ENCODE peak calls at places on chromosomes 12 and 14, in nine cellular contexts. One of them, this sample, is unnamed.
A peak's percentile ranks its signal among the peaks of the same experiment; 100 is the strongest.

GRCh38 chr12:65634626-65635331 is 189.5 kb upstream of the HMGA2 start:
- DNase-seq in stomach: no peak
- DNase-seq in sigmoid colon: no peak
- DNase-seq in prostate gland: no peak
- DNase-seq in transverse colon: no peak
- DNase-seq in suprapubic skin: no peak
- DNase-seq in upper lobe of left lung: no peak
- DNase-seq in GM12878: no peak
- DNase-seq in breast epithelium: no peak
- DNase-seq in this sample: no peak

GRCh38 chr12:99110212-99110611 is 465.1 kb downstream of the APAF1 start:
- DNase-seq in stomach: no peak
- DNase-seq in sigmoid colon: no peak
- DNase-seq in prostate gland: no peak
- DNase-seq in transverse colon: no peak
- DNase-seq in suprapubic skin: no peak
- DNase-seq in upper lobe of left lung: no peak
- DNase-seq in GM12878: no peak
- DNase-seq in breast epithelium: no peak
- DNase-seq in this sample: no peak

GRCh38 chr14:54177861-54178591 is 218.8 kb upstream of the CDKN3 start:
- DNase-seq in stomach: no peak
- DNase-seq in sigmoid colon: no peak
- DNase-seq in prostate gland: no peak
- DNase-seq in transverse colon: no peak
- DNase-seq in suprapubic skin: no peak
- DNase-seq in upper lobe of left lung: no peak
- DNase-seq in GM12878: no peak
- DNase-seq in breast epithelium: no peak
- DNase-seq in this sample: no peak

GRCh38 chr12:112539221-112539620 is 120.5 kb downstream of the PTPN11 start:
- DNase-seq in stomach: no peak
- DNase-seq in sigmoid colon: no peak
- DNase-seq in prostate gland: no peak
- DNase-seq in transverse colon: no peak
- DNase-seq in suprapubic skin: no peak
- DNase-seq in upper lobe of left lung: no peak
- DNase-seq in GM12878: no peak
- DNase-seq in breast epithelium: no peak
- DNase-seq in this sample: no peak

GRCh38 chr14:36504805-36505192 is 15.2 kb downstream of the NKX2-1 start:
- DNase-seq in stomach: no peak
- DNase-seq in sigmoid colon: no peak
- DNase-seq in prostate gland: no peak
- DNase-seq in transverse colon: no peak
- DNase-seq in suprapubic skin: no peak
- DNase-seq in upper lobe of left lung: no peak
- DNase-seq in GM12878: no peak
- DNase-seq in breast epithelium: no peak
- DNase-seq in this sample: no peak

GRCh38 chr12:128807161-128807724 is 16.5 kb downstream of the SLC15A4 start:
- DNase-seq in stomach: no peak
- DNase-seq in sigmoid colon: peak; percentile 48
- DNase-seq in prostate gland: no peak
- DNase-seq in transverse colon: no peak
- DNase-seq in suprapubic skin: peak; percentile 48
- DNase-seq in upper lobe of left lung: no peak
- DNase-seq in GM12878: no peak
- DNase-seq in breast epithelium: peak; percentile 25
- DNase-seq in this sample: no peak

GRCh38 chr14:96502621-96503251 is 554 bp downstream of the PAPOLA start:
- DNase-seq in stomach: peak; percentile 59
- DNase-seq in sigmoid colon: peak; percentile 74
- DNase-seq in prostate gland: peak; percentile 38
- DNase-seq in transverse colon: peak; percentile 58
- DNase-seq in suprapubic skin: peak; percentile 82
- DNase-seq in upper lobe of left lung: peak; percentile 73
- DNase-seq in GM12878: no peak
- DNase-seq in breast epithelium: peak; percentile 55
- DNase-seq in this sample: no peak

GRCh38 chr14:50318031-50318626 is 6.0 kb downstream of the DMAC2L start:
- DNase-seq in stomach: no peak
- DNase-seq in sigmoid colon: no peak
- DNase-seq in prostate gland: no peak
- DNase-seq in transverse colon: no peak
- DNase-seq in suprapubic skin: no peak
- DNase-seq in upper lobe of left lung: no peak
- DNase-seq in GM12878: no peak
- DNase-seq in breast epithelium: no peak
- DNase-seq in this sample: no peak

GRCh38 chr14:97298331-97298730 is 501.1 kb downstream of the VRK1 start:
- DNase-seq in stomach: no peak
- DNase-seq in sigmoid colon: no peak
- DNase-seq in prostate gland: no peak
- DNase-seq in transverse colon: no peak
- DNase-seq in suprapubic skin: no peak
- DNase-seq in upper lobe of left lung: no peak
- DNase-seq in GM12878: no peak
- DNase-seq in breast epithelium: no peak
- DNase-seq in this sample: no peak

GRCh38 chr14:62206456-62206855 is 444.2 kb downstream of the SNAPC1 start:
- DNase-seq in stomach: no peak
- DNase-seq in sigmoid colon: no peak
- DNase-seq in prostate gland: no peak
- DNase-seq in transverse colon: no peak
- DNase-seq in suprapubic skin: no peak
- DNase-seq in upper lobe of left lung: no peak
- DNase-seq in GM12878: no peak
- DNase-seq in breast epithelium: no peak
- DNase-seq in this sample: no peak

GRCh38 chr14:68285421-68286179 is 466.0 kb downstream of the RAD51B start:
- DNase-seq in stomach: no peak
- DNase-seq in sigmoid colon: no peak
- DNase-seq in prostate gland: no peak
- DNase-seq in transverse colon: peak; percentile 23
- DNase-seq in suprapubic skin: no peak
- DNase-seq in upper lobe of left lung: peak; percentile 31
- DNase-seq in GM12878: peak; percentile 91
- DNase-seq in breast epithelium: no peak
- DNase-seq in this sample: no peak
- TF ChIP-seq POLR2A in stomach: no peak
- TF ChIP-seq POLR2A in sigmoid colon: no peak
- TF ChIP-seq POLR2A in prostate gland: no peak
- TF ChIP-seq POLR2A in transverse colon: no peak
- TF ChIP-seq POLR2A in suprapubic skin: no peak
- TF ChIP-seq POLR2A in upper lobe of left lung: no peak
- TF ChIP-seq POLR2A in GM12878: peak; percentile 56
- TF ChIP-seq POLR2A in breast epithelium: no peak
- TF ChIP-seq POLR2A in this sample: no peak

GRCh38 chr12:75508159-75508558 is 3.2 kb downstream of the KRR1 start:
- DNase-seq in stomach: no peak
- DNase-seq in sigmoid colon: no peak
- DNase-seq in prostate gland: no peak
- DNase-seq in transverse colon: no peak
- DNase-seq in suprapubic skin: no peak
- DNase-seq in upper lobe of left lung: no peak
- DNase-seq in GM12878: no peak
- DNase-seq in breast epithelium: no peak
- DNase-seq in this sample: no peak

GRCh38 chr12:75503459-75503858 is 8.0 kb downstream of the KRR1 start:
- DNase-seq in stomach: no peak
- DNase-seq in sigmoid colon: no peak
- DNase-seq in prostate gland: no peak
- DNase-seq in transverse colon: no peak
- DNase-seq in suprapubic skin: no peak
- DNase-seq in upper lobe of left lung: no peak
- DNase-seq in GM12878: no peak
- DNase-seq in breast epithelium: no peak
- DNase-seq in this sample: no peak

GRCh38 chr12:75503866-75504265 is 7.5 kb downstream of the KRR1 start:
- DNase-seq in stomach: no peak
- DNase-seq in sigmoid colon: no peak
- DNase-seq in prostate gland: no peak
- DNase-seq in transverse colon: no peak
- DNase-seq in suprapubic skin: no peak
- DNase-seq in upper lobe of left lung: no peak
- DNase-seq in GM12878: no peak
- DNase-seq in breast epithelium: no peak
- DNase-seq in this sample: no peak

GRCh38 chr12:75509621-75510020 is 1.8 kb downstream of the KRR1 start:
- DNase-seq in stomach: no peak
- DNase-seq in sigmoid colon: no peak
- DNase-seq in prostate gland: no peak
- DNase-seq in transverse colon: no peak
- DNase-seq in suprapubic skin: no peak
- DNase-seq in upper lobe of left lung: no peak
- DNase-seq in GM12878: no peak
- DNase-seq in breast epithelium: no peak
- DNase-seq in this sample: no peak

GRCh38 chr12:75505706-75506312 is 5.6 kb downstream of the KRR1 start:
- DNase-seq in stomach: no peak
- DNase-seq in sigmoid colon: no peak
- DNase-seq in prostate gland: no peak
- DNase-seq in transverse colon: no peak
- DNase-seq in suprapubic skin: no peak
- DNase-seq in upper lobe of left lung: no peak
- DNase-seq in GM12878: no peak
- DNase-seq in breast epithelium: no peak
- DNase-seq in this sample: no peak
- TF ChIP-seq POLR2AphosphoS5 in stomach: no peak
- TF ChIP-seq POLR2AphosphoS5 in sigmoid colon: no peak
- TF ChIP-seq POLR2AphosphoS5 in prostate gland: no peak
- TF ChIP-seq POLR2AphosphoS5 in transverse colon: no peak
- TF ChIP-seq POLR2AphosphoS5 in suprapubic skin: no peak
- TF ChIP-seq POLR2AphosphoS5 in upper lobe of left lung: no peak
- TF ChIP-seq POLR2AphosphoS5 in GM12878: no peak
- TF ChIP-seq POLR2AphosphoS5 in breast epithelium: no peak
- TF ChIP-seq POLR2AphosphoS5 in this sample: no peak

GRCh38 chr12:9648701-9649531 is 20.6 kb upstream of the CLEC2D start:
- DNase-seq in stomach: no peak
- DNase-seq in sigmoid colon: no peak
- DNase-seq in prostate gland: no peak
- DNase-seq in transverse colon: no peak
- DNase-seq in suprapubic skin: no peak
- DNase-seq in upper lobe of left lung: no peak
- DNase-seq in GM12878: no peak
- DNase-seq in breast epithelium: no peak
- DNase-seq in this sample: no peak

GRCh38 chr12:9649532-9649940 is 20.0 kb upstream of the CLEC2D start:
- DNase-seq in stomach: no peak
- DNase-seq in sigmoid colon: no peak
- DNase-seq in prostate gland: no peak
- DNase-seq in transverse colon: no peak
- DNase-seq in suprapubic skin: no peak
- DNase-seq in upper lobe of left lung: no peak
- DNase-seq in GM12878: peak; percentile 59
- DNase-seq in breast epithelium: no peak
- DNase-seq in this sample: no peak

GRCh38 chr12:9647825-9648700 is 21.4 kb upstream of the CLEC2D start:
- DNase-seq in stomach: peak; percentile 79
- DNase-seq in sigmoid colon: peak; percentile 88
- DNase-seq in prostate gland: peak; percentile 85
- DNase-seq in transverse colon: peak; percentile 88
- DNase-seq in suprapubic skin: peak; percentile 88
- DNase-seq in upper lobe of left lung: peak; percentile 88
- DNase-seq in GM12878: peak; percentile 89
- DNase-seq in breast epithelium: peak; percentile 73
- DNase-seq in this sample: peak; percentile 94

GRCh38 chr12:9646794-9647622 is 22.5 kb upstream of the CLEC2D start:
- DNase-seq in stomach: no peak
- DNase-seq in sigmoid colon: no peak
- DNase-seq in prostate gland: no peak
- DNase-seq in transverse colon: no peak
- DNase-seq in suprapubic skin: no peak
- DNase-seq in upper lobe of left lung: no peak
- DNase-seq in GM12878: no peak
- DNase-seq in breast epithelium: no peak
- DNase-seq in this sample: no peak

DNA sequence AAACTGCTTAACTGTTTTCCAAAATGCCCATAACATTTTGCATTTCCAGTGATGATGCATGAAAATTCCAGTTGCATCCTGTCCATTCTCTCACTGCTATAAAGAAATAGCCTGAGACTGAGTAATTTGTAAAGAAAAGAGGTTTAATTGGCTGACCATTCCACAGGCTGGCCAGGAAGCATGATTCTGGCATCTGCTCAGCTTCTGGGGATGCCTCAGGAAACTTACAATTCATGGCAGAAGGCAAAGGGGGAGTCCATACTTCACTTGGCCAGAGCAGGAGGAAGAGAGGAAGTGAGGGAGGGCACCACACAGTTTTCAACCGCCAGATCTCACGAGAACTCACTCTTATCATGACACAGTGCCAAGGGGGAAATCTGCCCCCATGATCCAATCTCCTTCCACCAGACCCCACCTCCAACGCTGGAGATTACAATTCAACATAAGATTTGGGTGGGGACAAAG is 18.2 kb upstream of the CLEC2D start:
- DNase-seq in stomach: no peak
- DNase-seq in sigmoid colon: no peak
- DNase-seq in prostate gland: no peak
- DNase-seq in transverse colon: no peak
- DNase-seq in suprapubic skin: no peak
- DNase-seq in upper lobe of left lung: no peak
- DNase-seq in GM12878: no peak
- DNase-seq in breast epithelium: no peak
- DNase-seq in this sample: no peak
- H3K27ac ChIP-seq in stomach: peak overlapping the region; percentile 91
- H3K27ac ChIP-seq in sigmoid colon: peak overlapping the region; percentile 84
- H3K27ac ChIP-seq in prostate gland: peak overlapping the region; percentile 95
- H3K27ac ChIP-seq in transverse colon: peak overlapping the region; percentile 86
- H3K27ac ChIP-seq in suprapubic skin: peak overlapping the region; percentile 61
- H3K27ac ChIP-seq in upper lobe of left lung: peak overlapping the region; percentile 87
- H3K27ac ChIP-seq in GM12878: peak overlapping the region; percentile 81
- H3K27ac ChIP-seq in breast epithelium: peak overlapping the region; percentile 94
- H3K27ac ChIP-seq in this sample: peak overlapping the region; percentile 87

DNA sequence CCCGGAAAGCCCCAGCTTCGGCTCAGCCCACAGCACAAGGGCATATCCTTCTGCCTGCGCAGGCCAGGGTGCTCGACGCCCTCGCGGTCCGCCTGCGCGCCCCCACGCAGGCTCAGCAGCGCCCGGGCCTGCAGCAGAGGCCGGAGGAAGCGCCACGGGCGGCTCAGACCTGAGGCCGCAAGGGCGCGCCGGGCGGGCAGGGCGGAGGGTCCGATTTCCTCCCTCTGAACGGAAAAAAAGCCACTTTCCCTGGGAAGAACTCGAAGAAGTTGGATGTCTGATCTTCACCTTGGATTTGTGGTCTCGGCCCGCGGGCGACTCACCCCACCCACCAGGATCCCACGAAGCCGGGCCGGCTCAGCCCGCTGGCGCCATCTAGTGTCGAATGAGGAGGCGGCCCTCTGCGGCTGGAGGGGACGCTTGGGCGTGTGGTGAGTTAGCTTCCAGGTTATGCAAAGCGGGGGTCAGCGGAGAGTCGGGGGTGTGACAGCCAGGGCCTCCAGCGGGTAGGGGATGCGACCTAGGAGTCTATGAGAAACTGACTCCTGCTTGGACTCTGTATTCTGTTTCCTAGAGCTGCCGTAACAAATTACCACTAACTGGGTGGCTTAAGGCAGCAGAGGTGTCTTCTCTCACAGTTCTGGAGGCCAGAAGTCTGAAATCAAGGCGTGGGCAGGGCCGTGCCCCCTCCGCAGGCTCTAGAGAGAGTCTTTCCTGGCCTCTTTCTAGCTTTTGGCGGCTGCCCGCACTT is 40.0 kb upstream of the SRSF5 start:
- DNase-seq in stomach: peak; percentile 84
- DNase-seq in sigmoid colon: peak; percentile 89
- DNase-seq in prostate gland: peak; percentile 63
- DNase-seq in transverse colon: peak; percentile 85
- DNase-seq in suprapubic skin: peak; percentile 93
- DNase-seq in upper lobe of left lung: peak; percentile 82
- DNase-seq in GM12878: peak; percentile 19
- DNase-seq in breast epithelium: peak; percentile 80
- DNase-seq in this sample: peak; percentile 95
- TF ChIP-seq POLR2A in stomach: no peak
- TF ChIP-seq POLR2A in sigmoid colon: no peak
- TF ChIP-seq POLR2A in prostate gland: no peak
- TF ChIP-seq POLR2A in transverse colon: no peak
- TF ChIP-seq POLR2A in suprapubic skin: no peak
- TF ChIP-seq POLR2A in upper lobe of left lung: no peak
- TF ChIP-seq POLR2A in GM12878: no peak
- TF ChIP-seq POLR2A in breast epithelium: no peak
- TF ChIP-seq POLR2A in this sample: no peak